ENCODE peak calls at places on chromosomes 3 and 15, in five cellular contexts. G is neuronal stem cell, F is DND-41, O is mammary epithelial cell, B is IMR-90. N is an unnamed sample.

GRCh38 chr3:30495172-30496124 is 111.0 kb upstream of the TGFBR2 start:
- DNase-seq in G (no peak), F (peak), O (no peak), B (no peak), N (no peak)

GRCh38 chr15:25712961-25713355 is 150.2 kb downstream of the ATP10A start:
- DNase-seq in G (no peak), F (no peak), O (no peak), B (no peak), N (no peak)

GRCh38 chr3:123758081-123758564 is 126.0 kb downstream of the MYLK start:
- DNase-seq in G (peak), F (no peak), O (peak), B (peak), N (no peak)

GRCh38 chr15:74438696-74439316 is 5.0 kb upstream of the SEMA7A start:
- DNase-seq in G (peak), F (peak), O (peak), B (peak), N (peak)

GRCh38 chr15:31484369-31484951 is 157.8 kb downstream of the KLF13 start:
- DNase-seq in G (no peak), F (no peak), O (no peak), B (no peak), N (no peak)

GRCh38 chr15:90315276-90315982 is 36.7 kb upstream of the ZNF774 start:
- DNase-seq in G (no peak), F (no peak), O (peak), B (peak), N (no peak)

GRCh38 chr3:172918165-172918564 is 167.6 kb downstream of the ECT2 start:
- DNase-seq in G (no peak), F (no peak), O (no peak), B (peak), N (peak)

GRCh38 chr15:99059010-99059981 is 45.6 kb upstream of the SYNM start:
- DNase-seq in G (peak), F (peak), O (peak), B (peak), N (peak)

GRCh38 chr15:99331366-99331765 is 80.1 kb downstream of the LRRC28 start:
- DNase-seq in G (no peak), F (no peak), O (no peak), B (no peak), N (no peak)

GRCh38 chr3:60055765-60056164 is 1005.9 kb upstream of the CFAP20DC start:
- DNase-seq in G (no peak), F (no peak), O (no peak), B (peak), N (no peak)

GRCh38 chr15:78057803-78058202 is 19.7 kb downstream of the TBC1D2B start:
- DNase-seq in G (no peak), F (no peak), O (no peak), B (no peak), N (no peak)

GRCh38 chr15:79610021-79610420 is 177.9 kb downstream of the MINAR1 start:
- DNase-seq in G (no peak), F (no peak), O (no peak), B (no peak), N (no peak)

GRCh38 chr3:157098823-157099185 is 61.1 kb downstream of the CCNL1 start:
- DNase-seq in G (no peak), F (no peak), O (no peak), B (peak), N (no peak)

GRCh38 chr15:69924531-69924930 is 173.2 kb downstream of the TLE3 start:
- DNase-seq in G (no peak), F (no peak), O (no peak), B (no peak), N (no peak)

GRCh38 chr3:56878046-56878445 is 76.3 kb upstream of the ARHGEF3 start:
- DNase-seq in G (no peak), F (peak), O (no peak), B (peak), N (peak)

DNA sequence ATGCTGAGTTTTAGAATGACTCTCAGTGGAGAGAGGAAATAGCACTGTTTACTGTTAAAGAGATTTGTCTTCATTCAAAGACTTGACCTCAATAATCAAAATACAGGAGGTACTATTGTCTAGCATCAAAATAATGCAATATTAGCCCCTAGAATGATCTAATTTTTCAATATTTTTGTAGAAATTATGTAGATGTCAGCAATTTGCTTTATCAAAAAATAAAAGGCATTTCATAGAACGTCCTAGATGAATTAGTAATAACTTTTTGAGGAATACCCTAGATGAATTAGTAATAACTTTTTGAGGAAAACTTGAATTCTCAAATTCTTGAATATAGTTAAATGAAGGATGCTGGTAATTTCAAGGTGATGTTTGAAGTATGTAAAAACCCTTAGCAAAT is 1252.1 kb upstream of the CADM2 start:
- DNase-seq in G (no peak), F (no peak), O (no peak), B (no peak), N (no peak)
- H3K9ac ChIP-seq in G (no peak), F (no peak), O (no peak), B (no peak), N (no peak)

GRCh38 chr15:41492597-41493204 is 973 bp upstream of the ITPKA start:
- DNase-seq in G (no peak), F (no peak), O (no peak), B (no peak), N (no peak)
- H3K9ac ChIP-seq in G (peak), F (peak), O (no peak), B (peak), N (peak)

GRCh38 chr15:63246691-63247464 is 30.5 kb upstream of the APH1B start:
- DNase-seq in G (no peak), F (no peak), O (peak), B (peak), N (no peak)

GRCh38 chr15:63251701-63252100 is 25.7 kb upstream of the APH1B start:
- DNase-seq in G (no peak), F (no peak), O (no peak), B (no peak), N (no peak)

GRCh38 chr15:63252292-63252691 is 25.1 kb upstream of the APH1B start:
- DNase-seq in G (no peak), F (no peak), O (no peak), B (no peak), N (no peak)

GRCh38 chr15:63254991-63255390 is 22.4 kb upstream of the APH1B start:
- DNase-seq in G (no peak), F (no peak), O (no peak), B (no peak), N (no peak)

GRCh38 chr15:63250312-63250965 is 27.0 kb upstream of the APH1B start:
- DNase-seq in G (no peak), F (no peak), O (peak), B (peak), N (no peak)
- H3K9ac ChIP-seq in G (no peak), F (no peak), O (no peak), B (no peak), N (no peak)

GRCh38 chr3:53672987-53673386 is 173.2 kb downstream of the CHDH start:
- DNase-seq in G (no peak), F (no peak), O (no peak), B (no peak), N (no peak)
- H3K9ac ChIP-seq in G (no peak), F (no peak), O (no peak), B (no peak), N (no peak)

GRCh38 chr3:100754563-100755334 is 45.5 kb downstream of the TFG start:
- DNase-seq in G (no peak), F (no peak), O (no peak), B (no peak), N (no peak)
- H3K9ac ChIP-seq in G (no peak), F (no peak), O (no peak), B (no peak), N (no peak)

N was measured in mesendoderm.